ENCODE peak calls at places on chromosomes 2 and 18, in four cellular contexts. B is trophoblast cell, Q is MM.1S, M is PC-3. E is an unnamed sample. For H3K79me2, the result is how much of the 10 kb centered on the place peaks cover.

GRCh38 chr2:23002234-23002633 is 382.7 kb upstream of the KLHL29 start:
- DNase-seq in Q (no peak), M (no peak), B (no peak), E (no peak)

GRCh38 chr2:2264416-2264815 is 66.7 kb downstream of the MYT1L start:
- DNase-seq in M (no peak), B (no peak), Q (no peak), E (no peak)

GRCh38 chr2:233532971-233533370 is 33.6 kb downstream of the USP40 start:
- DNase-seq in Q (no peak), M (no peak), B (no peak), E (no peak)

GRCh38 chr2:14016289-14016955 is 616.1 kb upstream of the LRATD1 start:
- DNase-seq in Q (no peak), B (no peak), M (peak), E (peak)

GRCh38 chr18:2036136-2036535 is 535.2 kb downstream of the METTL4 start:
- DNase-seq in Q (no peak), M (peak), B (no peak), E (peak)

GRCh38 chr2:234135750-234136221 is 85.3 kb downstream of the SPP2 start:
- DNase-seq in M (peak), B (peak), Q (peak), E (peak)

GRCh38 chr18:70154591-70155194 is 50.8 kb downstream of the RTTN start:
- DNase-seq in M (peak), B (peak), Q (no peak), E (peak)

GRCh38 chr18:8139127-8139591 is 470.1 kb upstream of the RAB12 start:
- DNase-seq in B (no peak), M (no peak), Q (no peak), E (no peak)

GRCh38 chr2:70471129-70471528 is 82.5 kb downstream of the TGFA start:
- DNase-seq in B (no peak), M (peak), Q (no peak), E (no peak)

GRCh38 chr2:68290825-68291224 is 28.9 kb downstream of the CNRIP1 start:
- DNase-seq in M (no peak), B (no peak), Q (peak), E (no peak)

GRCh38 chr2:9488583-9489547 is 14.5 kb downstream of the IAH1 start:
- DNase-seq in B (no peak), Q (no peak), M (no peak), E (no peak)

GRCh38 chr2:96806468-96807126 is 9.5 kb upstream of the CNNM3 start:
- DNase-seq in M (no peak), Q (no peak), B (no peak), E (no peak)

GRCh38 chr2:9909106-9909505 is 42.4 kb upstream of the GRHL1 start:
- DNase-seq in B (no peak), M (no peak), Q (no peak), E (peak)

GRCh38 chr2:42328148-42328833 is 32.7 kb downstream of the COX7A2L start:
- DNase-seq in M (peak), B (no peak), Q (peak), E (peak)

GRCh38 chr2:239192456-239192855 is 208.4 kb downstream of the HDAC4 start:
- DNase-seq in Q (no peak), M (no peak), B (no peak), E (no peak)

GRCh38 chr2:106126705-106127281 is 67.3 kb downstream of the UXS1 start:
- DNase-seq in B (no peak), Q (no peak), M (no peak), E (no peak)

GRCh38 chr18:13175754-13176210 is 42.8 kb upstream of the LDLRAD4 start:
- DNase-seq in Q (no peak), B (no peak), M (peak), E (peak)

GRCh38 chr2:35946431-35946991 is 409.1 kb upstream of the CRIM1 start:
- DNase-seq in B (no peak), Q (no peak), M (no peak), E (no peak)

GRCh38 chr2:189178007-189178406 is 1.6 kb downstream of the COL5A2 start:
- DNase-seq in M (no peak), B (no peak), Q (no peak), E (peak)

GRCh38 chr2:12731701-12732280 is 15.1 kb downstream of the TRIB2 start:
- DNase-seq in Q (no peak), M (no peak), B (no peak), E (no peak)

GRCh38 chr2:183925281-183925680 is 673.0 kb upstream of the ZNF804A start:
- DNase-seq in Q (no peak), B (no peak), M (no peak), E (no peak)

GRCh38 chr2:95328386-95329125 is 31.4 kb downstream of the KCNIP3 start:
- DNase-seq in M (no peak), Q (no peak), B (no peak), E (no peak)

GRCh38 chr2:177797808-177798207 is 274.8 kb downstream of the PDE11A start:
- DNase-seq in Q (no peak), B (no peak), M (no peak), E (no peak)

GRCh38 chr2:126835811-126836210 is 62.9 kb upstream of the TEX51 start:
- DNase-seq in M (no peak), Q (no peak), B (no peak), E (no peak)

GRCh38 chr2:130911996-130912395 is 75.3 kb downstream of the ARHGEF4 start:
- DNase-seq in M (no peak), B (no peak), Q (no peak), E (peak)

GRCh38 chr18:74497778-74498177 is 1.6 kb downstream of the CNDP2 start:
- DNase-seq in M (no peak), Q (no peak), B (no peak), E (no peak)

GRCh38 chr18:35588995-35589394 is 7.5 kb downstream of the GALNT1 start:
- DNase-seq in Q (no peak), B (no peak), M (no peak), E (no peak)

DNA sequence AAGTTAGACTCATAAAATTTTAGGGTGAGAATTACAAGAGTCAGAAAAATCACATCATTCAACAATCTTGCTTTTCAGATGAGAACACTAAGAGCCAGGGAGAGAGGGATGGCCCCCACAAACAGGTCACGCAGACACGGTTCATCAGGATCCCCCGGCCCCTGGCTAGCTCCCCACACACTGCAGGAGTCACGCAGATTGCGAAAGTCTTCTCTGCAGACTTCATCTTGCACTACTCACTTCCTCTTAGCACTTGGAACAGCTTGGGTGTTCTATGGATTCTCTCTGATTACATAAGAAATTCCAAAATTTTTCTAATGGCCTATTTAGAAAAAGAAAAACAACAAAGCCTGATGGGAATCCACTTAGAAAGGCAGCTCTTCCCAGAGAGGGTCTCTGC is 21.6 kb upstream of the SULT1C2 start:
- DNase-seq in Q (no peak), M (peak), B (no peak), E (no peak)
- H3K4me2 ChIP-seq in Q (no peak), M (no peak), B (no peak), E (no peak)

DNA sequence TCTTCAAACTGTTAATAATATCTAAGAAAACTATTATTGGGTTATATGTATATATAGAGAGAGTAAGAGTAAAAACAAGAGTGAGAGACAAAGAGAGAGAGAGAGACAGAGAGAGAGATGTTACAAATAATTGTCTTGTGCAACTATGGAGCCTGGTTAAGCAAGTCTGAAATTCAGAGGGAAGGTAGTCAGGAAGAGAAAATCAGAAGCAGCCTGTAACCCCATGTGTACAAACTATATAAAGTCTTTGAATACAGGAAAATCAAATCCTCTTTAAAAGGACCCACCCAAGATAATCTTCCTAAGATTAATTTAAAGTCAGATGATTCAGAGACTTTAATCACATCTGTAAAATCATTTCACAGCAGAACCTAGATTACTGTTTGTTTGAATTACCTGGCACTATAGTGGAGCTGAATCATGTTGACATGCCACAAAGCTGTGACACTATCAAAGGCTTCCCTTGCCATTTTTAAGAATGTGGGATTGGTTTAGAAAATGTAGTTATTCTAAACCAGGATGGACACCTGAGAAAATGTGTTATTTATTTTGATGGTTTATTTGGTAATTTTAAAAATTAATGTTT is 301.7 kb upstream of the FSIP2 start:
- DNase-seq in M (peak), B (no peak), Q (no peak), E (peak)
- H3K79me2 ChIP-seq in M (under half), B (under half), Q (under half), E (half or more)

GRCh38 chr2:128446049-128446811 is 127.6 kb upstream of the HS6ST1 start:
- DNase-seq in M (no peak), B (no peak), Q (no peak), E (no peak)
- H3K27ac ChIP-seq in M (no peak), B (no peak), Q (no peak), E (no peak)

DNA sequence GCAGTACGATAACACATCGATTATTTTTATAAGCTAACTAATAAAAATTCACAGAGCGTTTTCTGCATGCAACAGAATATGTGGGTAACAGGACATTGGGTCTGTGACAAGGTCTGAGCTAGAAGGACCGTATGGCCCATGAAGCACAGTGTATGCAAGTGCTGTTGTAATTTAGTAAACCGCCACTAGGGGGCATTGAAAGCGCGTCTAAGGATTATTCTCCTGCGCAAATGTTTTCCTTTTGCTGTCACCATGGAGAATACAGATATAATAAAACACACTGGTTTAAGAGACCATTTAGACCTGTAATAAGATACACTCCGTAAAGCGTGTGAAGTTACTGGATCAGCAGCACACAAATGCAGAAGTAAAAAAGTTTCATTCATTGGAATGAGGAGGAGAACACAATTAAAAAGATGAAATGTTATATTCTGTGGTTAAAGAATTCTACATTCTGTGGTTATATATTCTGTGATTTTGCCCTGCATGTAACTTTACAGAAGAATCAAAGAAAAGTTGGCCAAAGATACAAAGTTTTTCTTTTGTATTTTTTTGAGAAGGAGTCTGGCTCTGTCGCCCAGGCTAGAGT is 272.5 kb downstream of the AGAP1 start:
- DNase-seq in Q (peak), B (peak), M (peak), E (peak)
- H3K4me2 ChIP-seq in Q (no peak), B (no peak), M (no peak), E (no peak)

E was measured in mammary epithelial cell.